ENCODE peak calls at places on chromosomes 5 and 9, in eight cellular contexts. P is foreskin fibroblast, F is psoas muscle, M is spleen, G is B cell, V is HFFc6, K is heart left ventricle, C is left ventricle myocardium inferior. L is an unnamed sample.
A peak's percentile ranks its signal among the peaks of the same experiment; 100 is the strongest.

GRCh38 chr9:91606255-91606995 is 182.8 kb upstream of the NFIL3 start:
- DNase-seq in P (no peak), F (no peak), M (no peak), G (no peak), V (no peak), K (no peak), C (no peak), L (no peak)

GRCh38 chr5:135141303-135142268 is 107.6 kb upstream of the PITX1 start:
- DNase-seq in P (peak; percentile 47), F (no peak), M (no peak), G (no peak), V (no peak), K (no peak), C (no peak), L (peak; percentile 73)

GRCh38 chr5:53333160-53333559 is 147.3 kb upstream of the FST start:
- DNase-seq in P (peak; percentile 81), F (no peak), M (no peak), G (no peak), V (peak; percentile 85), K (no peak), C (no peak), L (no peak)

GRCh38 chr5:61370496-61370895 is 38.4 kb downstream of the ZSWIM6 start:
- DNase-seq in P (no peak), F (no peak), M (no peak), G (no peak), V (no peak), K (no peak), C (no peak), L (no peak)

GRCh38 chr9:136117291-136118060 is 1.2 kb downstream of the TMEM250 start:
- DNase-seq in P (peak; percentile 63), F (no peak), M (peak; percentile 85), G (no peak), V (no peak), K (peak; percentile 86), C (peak; percentile 72), L (peak; percentile 18)

GRCh38 chr9:27414215-27414731 is 109.8 kb upstream of the IFNK start:
- DNase-seq in P (no peak), F (peak; percentile 56), M (no peak), G (no peak), V (no peak), K (peak; percentile 86), C (peak; percentile 54), L (no peak)

GRCh38 chr9:127075592-127076380 is 46.6 kb downstream of the ANGPTL2 start:
- DNase-seq in P (no peak), F (no peak), M (no peak), G (no peak), V (no peak), K (no peak), C (no peak), L (no peak)

GRCh38 chr5:112533315-112533867 is 114.3 kb upstream of the EPB41L4A start:
- DNase-seq in P (no peak), F (no peak), M (no peak), G (no peak), V (no peak), K (no peak), C (no peak), L (peak; percentile 55)

GRCh38 chr5:126920291-126920690 is 110.1 kb downstream of the MARCHF3 start:
- DNase-seq in P (peak; percentile 48), F (no peak), M (no peak), G (no peak), V (no peak), K (peak; percentile 48), C (no peak), L (no peak)

GRCh38 chr5:169832845-169833244 is 147.4 kb downstream of the INSYN2B start:
- DNase-seq in P (no peak), F (no peak), M (no peak), G (no peak), V (no peak), K (no peak), C (no peak), L (no peak)

GRCh38 chr5:72920690-72921089 is 35.2 kb upstream of the FCHO2 start:
- DNase-seq in P (peak; percentile 55), F (no peak), M (no peak), G (no peak), V (peak; percentile 27), K (no peak), C (no peak), L (no peak)

GRCh38 chr5:32217886-32218396 is 43.8 kb upstream of the GOLPH3 start:
- DNase-seq in P (peak; percentile 42), F (no peak), M (no peak), G (no peak), V (no peak), K (peak; percentile 39), C (no peak), L (no peak)

GRCh38 chr5:76544268-76544926 is 78.8 kb downstream of the F2RL2 start:
- DNase-seq in P (peak; percentile 25), F (no peak), M (no peak), G (no peak), V (peak; percentile 6), K (no peak), C (no peak), L (peak; percentile 70)

GRCh38 chr5:61578858-61579503 is 246.9 kb downstream of the ZSWIM6 start:
- DNase-seq in P (peak; percentile 35), F (no peak), M (no peak), G (no peak), V (no peak), K (no peak), C (no peak), L (no peak)

GRCh38 chr5:17325770-17326599 is 108.6 kb downstream of the BASP1 start:
- DNase-seq in P (no peak), F (no peak), M (no peak), G (no peak), V (no peak), K (no peak), C (no peak), L (no peak)

GRCh38 chr5:82272957-82273356 is 5.2 kb downstream of the RPS23 start:
- DNase-seq in P (no peak), F (peak; percentile 84), M (peak; percentile 79), G (no peak), V (no peak), K (no peak), C (no peak), L (no peak)

DNA sequence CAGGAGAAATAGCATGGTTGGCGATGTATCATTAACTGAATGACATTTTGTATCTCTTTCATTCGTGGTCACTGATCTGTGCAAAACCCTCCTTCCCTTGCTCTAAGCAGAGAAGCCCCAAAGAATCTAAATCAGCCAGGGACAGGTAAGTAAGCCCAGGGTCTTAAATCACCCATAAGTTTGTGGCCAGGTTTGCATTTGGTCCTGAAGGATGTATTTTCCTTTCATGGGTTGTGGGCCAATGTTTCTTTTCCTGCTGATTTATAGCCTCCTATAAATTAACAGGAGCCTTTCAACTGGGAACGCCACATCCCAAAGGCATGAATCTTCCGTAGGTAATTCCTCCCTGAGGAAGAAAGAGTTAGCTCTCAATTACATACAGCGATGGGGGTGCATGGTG is 217.5 kb upstream of the TNC start:
- DNase-seq in P (no peak), F (no peak), M (no peak), G (no peak), V (no peak), K (no peak), C (no peak), L (no peak)
- TF ChIP-seq CTCF in P (no peak), F (no peak), M (no peak), G (no peak), V (no peak), K (no peak), C (no peak), L (no peak)

GRCh38 chr5:99169309-99169708 is 240.5 kb upstream of the CHD1 start:
- DNase-seq in P (no peak), F (no peak), M (no peak), G (no peak), V (no peak), K (no peak), C (no peak), L (no peak)
- TF ChIP-seq CTCF in P (no peak), F (no peak), M (no peak), G (no peak), V (peak; percentile 26), K (no peak), C (no peak), L (peak; percentile 16)

GRCh38 chr5:142014911-142015584 is 2.2 kb upstream of the GNPDA1 start:
- DNase-seq in P (peak; percentile 66), F (no peak), M (no peak), G (no peak), V (peak; percentile 61), K (no peak), C (no peak), L (peak; percentile 70)

GRCh38 chr5:142013734-142014495 is 1.1 kb upstream of the GNPDA1 start:
- DNase-seq in P (peak; percentile 78), F (peak; percentile 68), M (no peak), G (no peak), V (peak; percentile 83), K (peak; percentile 57), C (peak; percentile 38), L (no peak)

GRCh38 chr5:142011572-142012185 is 1.1 kb downstream of the GNPDA1 start:
- DNase-seq in P (no peak), F (no peak), M (no peak), G (no peak), V (no peak), K (no peak), C (no peak), L (no peak)

GRCh38 chr5:142012186-142012785 is 541 bp downstream of the GNPDA1 start:
- DNase-seq in P (peak; percentile 62), F (peak; percentile 67), M (peak; percentile 83), G (no peak), V (peak; percentile 10), K (peak; percentile 61), C (peak; percentile 49), L (peak; percentile 70)

DNA sequence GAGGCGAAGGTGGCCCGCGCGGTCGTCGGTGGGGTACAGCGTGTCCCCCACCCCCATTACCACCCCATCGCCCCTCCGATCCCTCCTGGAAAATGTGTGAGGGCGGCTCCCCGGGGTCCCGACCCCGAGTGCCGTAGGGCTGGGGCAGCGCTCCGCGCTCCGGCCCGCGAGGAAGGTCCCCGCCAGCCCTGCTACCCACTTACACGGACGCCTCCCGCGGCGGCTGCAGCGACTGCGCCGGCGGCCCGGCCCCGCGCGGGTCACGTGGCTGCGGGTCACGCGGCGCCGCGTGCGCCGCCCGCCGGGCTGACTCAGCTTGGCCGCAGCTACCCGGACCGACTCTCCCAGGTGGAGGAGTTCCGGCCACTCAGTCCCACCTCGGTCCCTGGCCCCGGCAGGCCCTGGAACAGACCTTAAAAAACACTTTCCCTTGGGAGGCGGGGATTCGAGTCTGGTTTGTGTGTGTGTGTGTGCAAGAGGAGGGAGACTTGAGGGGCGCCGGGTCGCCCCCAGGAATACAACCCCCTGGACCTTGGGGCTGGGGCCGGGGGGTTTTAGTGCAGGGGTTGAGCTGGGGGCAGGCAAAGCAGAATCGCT is at the start of gene GNPDA1:
- DNase-seq in P (peak; percentile 92), F (peak; percentile 92), M (peak; percentile 96), G (peak; percentile 67), V (peak; percentile 54), K (peak; percentile 88), C (peak; percentile 85), L (peak; percentile 89)
- TF ChIP-seq CTCF in P (no peak), F (peak; percentile 33), M (no peak), G (no peak), V (no peak), K (peak; percentile 28), C (peak; percentile 39), L (no peak)

DNA sequence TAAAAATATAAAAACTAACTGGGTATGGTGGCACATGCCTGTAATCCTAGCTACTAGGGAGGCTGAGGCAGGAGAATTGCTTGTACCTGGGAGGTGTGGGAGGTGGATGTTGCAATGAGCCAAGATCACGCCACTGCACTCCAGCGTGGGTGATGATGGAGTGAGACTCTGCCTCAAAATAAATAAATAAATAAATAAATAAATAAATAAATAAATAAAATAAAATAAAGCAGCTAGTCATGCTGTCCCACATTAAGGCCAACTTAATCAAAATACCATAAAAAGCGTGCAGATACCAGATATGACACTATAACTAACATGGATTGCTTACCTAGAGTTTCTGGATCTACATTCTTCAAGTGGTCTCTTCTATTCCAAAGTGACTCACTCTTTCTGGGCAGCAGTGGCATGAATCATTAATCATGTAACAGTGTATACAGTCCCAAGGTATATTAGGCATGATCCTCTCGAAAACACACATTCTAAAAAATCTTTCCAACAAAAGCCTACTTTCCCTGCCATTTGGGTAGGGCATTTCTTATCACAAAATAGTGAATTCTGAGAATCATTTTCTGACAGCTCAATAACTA is 187.1 kb downstream of the ELAVL2 start:
- DNase-seq in P (no peak), F (no peak), M (no peak), G (no peak), V (no peak), K (no peak), C (no peak), L (no peak)
- TF ChIP-seq CTCF in P (no peak), F (no peak), M (no peak), G (no peak), V (no peak), K (no peak), C (no peak), L (no peak)

L was measured in Calu3.